ENCODE peak calls at places on chromosomes 5 and 9, in seven cellular contexts. One of them, this sample, is unnamed. For H3K4me1, the result is how much of the 10 kb centered on the place peaks cover.

GRCh38 chr5:54795284-54795683 is 190.1 kb downstream of the ESM1 start:
- DNase-seq in H9: no peak
- DNase-seq in neuronal stem cell: no peak
- DNase-seq in IMR-90: no peak
- DNase-seq in trophoblast cell: no peak
- DNase-seq in H1: no peak
- DNase-seq in mesenchymal stem cell: no peak
- DNase-seq in this sample: no peak

GRCh38 chr5:26578002-26578401 is 460.4 kb downstream of the CDH9 start:
- DNase-seq in H9: no peak
- DNase-seq in neuronal stem cell: no peak
- DNase-seq in IMR-90: no peak
- DNase-seq in trophoblast cell: no peak
- DNase-seq in H1: no peak
- DNase-seq in mesenchymal stem cell: no peak
- DNase-seq in this sample: no peak

GRCh38 chr5:93503598-93504067 is 77.4 kb downstream of the NR2F1-AS1 start:
- DNase-seq in H9: no peak
- DNase-seq in neuronal stem cell: no peak
- DNase-seq in IMR-90: peak
- DNase-seq in trophoblast cell: no peak
- DNase-seq in H1: no peak
- DNase-seq in mesenchymal stem cell: peak
- DNase-seq in this sample: peak

GRCh38 chr5:159324097-159324760 is 6.1 kb downstream of the IL12B start:
- DNase-seq in H9: no peak
- DNase-seq in neuronal stem cell: no peak
- DNase-seq in IMR-90: peak
- DNase-seq in trophoblast cell: no peak
- DNase-seq in H1: no peak
- DNase-seq in mesenchymal stem cell: peak
- DNase-seq in this sample: no peak

GRCh38 chr9:35903049-35903448 is 3.0 kb upstream of the HRCT1 start:
- DNase-seq in H9: no peak
- DNase-seq in neuronal stem cell: no peak
- DNase-seq in IMR-90: peak
- DNase-seq in trophoblast cell: peak
- DNase-seq in H1: no peak
- DNase-seq in mesenchymal stem cell: peak
- DNase-seq in this sample: peak

GRCh38 chr9:109498195-109499060 is at the start of gene PTPN3:
- DNase-seq in H9: peak
- DNase-seq in neuronal stem cell: no peak
- DNase-seq in IMR-90: no peak
- DNase-seq in trophoblast cell: peak
- DNase-seq in H1: peak
- DNase-seq in mesenchymal stem cell: no peak
- DNase-seq in this sample: no peak

GRCh38 chr5:92309336-92309991 is 926.3 kb upstream of the ARRDC3 start:
- DNase-seq in H9: no peak
- DNase-seq in neuronal stem cell: no peak
- DNase-seq in IMR-90: peak
- DNase-seq in trophoblast cell: no peak
- DNase-seq in H1: no peak
- DNase-seq in mesenchymal stem cell: peak
- DNase-seq in this sample: peak

GRCh38 chr5:15993334-15993733 is 186.3 kb downstream of the MARCHF11 start:
- DNase-seq in H9: no peak
- DNase-seq in neuronal stem cell: no peak
- DNase-seq in IMR-90: peak
- DNase-seq in trophoblast cell: no peak
- DNase-seq in H1: no peak
- DNase-seq in mesenchymal stem cell: peak
- DNase-seq in this sample: no peak

GRCh38 chr5:369151-369939 is 47.8 kb downstream of the AHRR start:
- DNase-seq in H9: peak
- DNase-seq in neuronal stem cell: no peak
- DNase-seq in IMR-90: peak
- DNase-seq in trophoblast cell: no peak
- DNase-seq in H1: peak
- DNase-seq in mesenchymal stem cell: no peak
- DNase-seq in this sample: no peak

GRCh38 chr5:19388391-19388790 is 599.6 kb downstream of the CDH18 start:
- DNase-seq in H9: no peak
- DNase-seq in neuronal stem cell: no peak
- DNase-seq in IMR-90: no peak
- DNase-seq in trophoblast cell: no peak
- DNase-seq in H1: no peak
- DNase-seq in mesenchymal stem cell: no peak
- DNase-seq in this sample: no peak

GRCh38 chr5:125560476-125561225 is 814.2 kb upstream of the ZNF608 start:
- DNase-seq in H9: no peak
- DNase-seq in neuronal stem cell: no peak
- DNase-seq in IMR-90: peak
- DNase-seq in trophoblast cell: peak
- DNase-seq in H1: no peak
- DNase-seq in mesenchymal stem cell: peak
- DNase-seq in this sample: no peak

GRCh38 chr9:4371108-4371507 is 71.2 kb upstream of the GLIS3 start:
- DNase-seq in H9: no peak
- DNase-seq in neuronal stem cell: no peak
- DNase-seq in IMR-90: peak
- DNase-seq in trophoblast cell: peak
- DNase-seq in H1: no peak
- DNase-seq in mesenchymal stem cell: peak
- DNase-seq in this sample: peak

GRCh38 chr5:57324888-57325287 is 151.0 kb downstream of the GPBP1 start:
- DNase-seq in H9: no peak
- DNase-seq in neuronal stem cell: no peak
- DNase-seq in IMR-90: no peak
- DNase-seq in trophoblast cell: no peak
- DNase-seq in H1: no peak
- DNase-seq in mesenchymal stem cell: no peak
- DNase-seq in this sample: peak

GRCh38 chr5:150912312-150912814 is 7.6 kb upstream of the ZNF300 start:
- DNase-seq in H9: no peak
- DNase-seq in neuronal stem cell: no peak
- DNase-seq in IMR-90: no peak
- DNase-seq in trophoblast cell: no peak
- DNase-seq in H1: no peak
- DNase-seq in mesenchymal stem cell: no peak
- DNase-seq in this sample: no peak

GRCh38 chr5:126106032-126106431 is 317.2 kb upstream of the GRAMD2B start:
- DNase-seq in H9: no peak
- DNase-seq in neuronal stem cell: no peak
- DNase-seq in IMR-90: no peak
- DNase-seq in trophoblast cell: no peak
- DNase-seq in H1: no peak
- DNase-seq in mesenchymal stem cell: no peak
- DNase-seq in this sample: no peak

GRCh38 chr5:154857091-154857533 is 1.3 kb upstream of the CNOT8 start:
- DNase-seq in H9: no peak
- DNase-seq in neuronal stem cell: no peak
- DNase-seq in IMR-90: no peak
- DNase-seq in trophoblast cell: peak
- DNase-seq in H1: no peak
- DNase-seq in mesenchymal stem cell: no peak
- DNase-seq in this sample: peak

GRCh38 chr9:90815944-90816357 is 14.3 kb downstream of the SYK start:
- DNase-seq in H9: no peak
- DNase-seq in neuronal stem cell: no peak
- DNase-seq in IMR-90: no peak
- DNase-seq in trophoblast cell: no peak
- DNase-seq in H1: no peak
- DNase-seq in mesenchymal stem cell: peak
- DNase-seq in this sample: no peak

GRCh38 chr9:79116064-79116463 is 455.7 kb upstream of the TLE4 start:
- DNase-seq in H9: no peak
- DNase-seq in neuronal stem cell: no peak
- DNase-seq in IMR-90: no peak
- DNase-seq in trophoblast cell: no peak
- DNase-seq in H1: no peak
- DNase-seq in mesenchymal stem cell: no peak
- DNase-seq in this sample: no peak

GRCh38 chr9:35579130-35579529 is 25.9 kb upstream of the TESK1 start:
- DNase-seq in H9: no peak
- DNase-seq in neuronal stem cell: no peak
- DNase-seq in IMR-90: peak
- DNase-seq in trophoblast cell: no peak
- DNase-seq in H1: no peak
- DNase-seq in mesenchymal stem cell: no peak
- DNase-seq in this sample: no peak

GRCh38 chr9:136011703-136012496 is 50.7 kb upstream of the UBAC1 start:
- DNase-seq in H9: no peak
- DNase-seq in neuronal stem cell: no peak
- DNase-seq in IMR-90: peak
- DNase-seq in trophoblast cell: no peak
- DNase-seq in H1: no peak
- DNase-seq in mesenchymal stem cell: peak
- DNase-seq in this sample: no peak

GRCh38 chr9:83059417-83059816 is 3.5 kb downstream of the RASEF start:
- DNase-seq in H9: no peak
- DNase-seq in neuronal stem cell: no peak
- DNase-seq in IMR-90: no peak
- DNase-seq in trophoblast cell: no peak
- DNase-seq in H1: no peak
- DNase-seq in mesenchymal stem cell: no peak
- DNase-seq in this sample: no peak

GRCh38 chr9:113011911-113012381 is at the start of gene ZNF883:
- DNase-seq in H9: peak
- DNase-seq in neuronal stem cell: peak
- DNase-seq in IMR-90: peak
- DNase-seq in trophoblast cell: no peak
- DNase-seq in H1: peak
- DNase-seq in mesenchymal stem cell: peak
- DNase-seq in this sample: peak

GRCh38 chr5:141941307-141941706 is 16.7 kb downstream of the PCDH12 start:
- DNase-seq in H9: no peak
- DNase-seq in neuronal stem cell: no peak
- DNase-seq in IMR-90: no peak
- DNase-seq in trophoblast cell: no peak
- DNase-seq in H1: no peak
- DNase-seq in mesenchymal stem cell: peak
- DNase-seq in this sample: no peak

DNA sequence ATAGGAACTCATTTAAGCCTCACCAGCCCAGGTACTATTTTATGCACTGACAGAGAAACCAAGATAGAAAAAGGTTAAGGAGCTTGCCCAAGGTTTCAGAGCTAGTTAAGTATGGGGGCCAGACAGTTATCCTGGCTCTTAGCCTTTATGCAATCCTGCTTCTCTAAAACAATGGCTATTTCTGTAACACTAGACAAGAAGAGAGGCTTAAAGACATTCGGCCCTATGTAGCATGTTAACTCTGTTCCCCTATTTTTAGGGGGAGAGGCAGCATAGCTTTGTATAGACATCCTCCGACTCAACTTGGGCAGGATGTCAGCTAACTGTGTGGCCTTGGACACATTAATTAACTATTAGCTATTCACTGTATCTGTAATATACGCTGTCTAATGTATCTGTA is 54.6 kb downstream of the LHFPL2 start:
- DNase-seq in H9: no peak
- DNase-seq in neuronal stem cell: no peak
- DNase-seq in IMR-90: no peak
- DNase-seq in trophoblast cell: no peak
- DNase-seq in H1: no peak
- DNase-seq in mesenchymal stem cell: no peak
- DNase-seq in this sample: no peak
- H3K4me1 ChIP-seq in H9: under half
- H3K4me1 ChIP-seq in neuronal stem cell: under half
- H3K4me1 ChIP-seq in IMR-90: under half
- H3K4me1 ChIP-seq in trophoblast cell: under half
- H3K4me1 ChIP-seq in H1: under half
- H3K4me1 ChIP-seq in mesenchymal stem cell: under half
- H3K4me1 ChIP-seq in this sample: under half

GRCh38 chr5:145840458-145841132 is 5.5 kb upstream of the PRELID2 start:
- DNase-seq in H9: no peak
- DNase-seq in neuronal stem cell: no peak
- DNase-seq in IMR-90: no peak
- DNase-seq in trophoblast cell: no peak
- DNase-seq in H1: no peak
- DNase-seq in mesenchymal stem cell: no peak
- DNase-seq in this sample: no peak

GRCh38 chr5:145835839-145836222 is 689 bp upstream of the PRELID2 start:
- DNase-seq in H9: no peak
- DNase-seq in neuronal stem cell: no peak
- DNase-seq in IMR-90: no peak
- DNase-seq in trophoblast cell: no peak
- DNase-seq in H1: no peak
- DNase-seq in mesenchymal stem cell: no peak
- DNase-seq in this sample: no peak

GRCh38 chr5:145846087-145846486 is 10.9 kb upstream of the PRELID2 start:
- DNase-seq in H9: no peak
- DNase-seq in neuronal stem cell: no peak
- DNase-seq in IMR-90: no peak
- DNase-seq in trophoblast cell: no peak
- DNase-seq in H1: no peak
- DNase-seq in mesenchymal stem cell: no peak
- DNase-seq in this sample: no peak

GRCh38 chr5:145838276-145838675 is 3.1 kb upstream of the PRELID2 start:
- DNase-seq in H9: no peak
- DNase-seq in neuronal stem cell: no peak
- DNase-seq in IMR-90: no peak
- DNase-seq in trophoblast cell: no peak
- DNase-seq in H1: no peak
- DNase-seq in mesenchymal stem cell: no peak
- DNase-seq in this sample: peak

GRCh38 chr5:145841299-145841698 is 6.2 kb upstream of the PRELID2 start:
- DNase-seq in H9: no peak
- DNase-seq in neuronal stem cell: no peak
- DNase-seq in IMR-90: no peak
- DNase-seq in trophoblast cell: no peak
- DNase-seq in H1: no peak
- DNase-seq in mesenchymal stem cell: no peak
- DNase-seq in this sample: no peak
- H2BK120ac ChIP-seq in H9: no peak
- H2BK120ac ChIP-seq in neuronal stem cell: no peak
- H2BK120ac ChIP-seq in IMR-90: no peak
- H2BK120ac ChIP-seq in trophoblast cell: no peak
- H2BK120ac ChIP-seq in H1: no peak
- H2BK120ac ChIP-seq in mesenchymal stem cell: no peak
- H2BK120ac ChIP-seq in this sample: no peak

GRCh38 chr9:129495422-129496186 is 125.3 kb downstream of the C9orf50 start:
- DNase-seq in H9: peak
- DNase-seq in neuronal stem cell: peak
- DNase-seq in IMR-90: peak
- DNase-seq in trophoblast cell: peak
- DNase-seq in H1: peak
- DNase-seq in mesenchymal stem cell: peak
- DNase-seq in this sample: peak
- H3K4me1 ChIP-seq in H9: under half
- H3K4me1 ChIP-seq in neuronal stem cell: half or more
- H3K4me1 ChIP-seq in IMR-90: under half
- H3K4me1 ChIP-seq in trophoblast cell: half or more
- H3K4me1 ChIP-seq in H1: under half
- H3K4me1 ChIP-seq in mesenchymal stem cell: half or more
- H3K4me1 ChIP-seq in this sample: under half

DNA sequence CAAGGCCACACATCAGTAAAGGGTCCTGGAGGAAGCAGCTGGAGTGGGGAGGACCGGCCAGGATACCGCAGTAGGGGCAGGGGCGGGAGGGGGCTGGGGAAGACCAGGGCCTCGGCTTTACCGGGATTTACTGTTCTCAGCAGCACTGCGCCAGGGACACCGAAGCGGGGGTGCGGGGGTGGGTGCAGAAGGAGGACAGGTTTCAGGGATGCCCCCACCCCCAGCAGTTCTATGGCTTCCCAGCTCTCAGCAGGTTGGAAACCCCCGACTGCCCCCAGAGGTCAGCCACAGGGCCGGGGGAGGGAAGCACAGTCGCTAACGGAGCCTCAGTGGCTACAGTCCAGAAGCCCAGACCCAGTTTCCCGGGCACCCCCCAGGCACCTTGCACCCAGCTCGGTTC is 21.3 kb downstream of the NR5A1 start:
- DNase-seq in H9: no peak
- DNase-seq in neuronal stem cell: no peak
- DNase-seq in IMR-90: no peak
- DNase-seq in trophoblast cell: no peak
- DNase-seq in H1: no peak
- DNase-seq in mesenchymal stem cell: no peak
- DNase-seq in this sample: no peak
- H2BK120ac ChIP-seq in H9: no peak
- H2BK120ac ChIP-seq in neuronal stem cell: no peak
- H2BK120ac ChIP-seq in IMR-90: no peak
- H2BK120ac ChIP-seq in trophoblast cell: no peak
- H2BK120ac ChIP-seq in H1: no peak
- H2BK120ac ChIP-seq in mesenchymal stem cell: no peak
- H2BK120ac ChIP-seq in this sample: no peak